ENCODE peak calls at places on chromosomes 2 and 18, in seven cellular contexts. Q, E, U, S, W, V and P are unnamed samples. For H3K36me3, the result is how much of the 10 kb centered on the place peaks cover.

GRCh38 chr18:58541789-58542425 is 87.0 kb downstream of the ALPK2 start:
- DNase-seq in Q (no peak), E (peak), U (no peak), S (no peak), W (peak), V (no peak), P (peak)

GRCh38 chr18:31185551-31185950 is 22.9 kb upstream of the DSC1 start:
- DNase-seq in Q (no peak), E (no peak), U (no peak), S (no peak), W (no peak), V (no peak), P (no peak)

GRCh38 chr2:1664698-1665097 is 79.6 kb downstream of the PXDN start:
- DNase-seq in Q (no peak), E (no peak), U (no peak), S (no peak), W (no peak), V (no peak), P (no peak)

GRCh38 chr2:145845207-145845894 is 1325.4 kb upstream of the ZEB2 start:
- DNase-seq in Q (no peak), E (no peak), U (no peak), S (no peak), W (no peak), V (no peak), P (no peak)

GRCh38 chr18:63317556-63317946 is 2.0 kb downstream of the BCL2 start:
- DNase-seq in Q (no peak), E (no peak), U (no peak), S (no peak), W (no peak), V (no peak), P (no peak)

GRCh38 chr18:49127606-49128190 is 176.9 kb upstream of the SMAD7 start:
- DNase-seq in Q (no peak), E (no peak), U (no peak), S (no peak), W (no peak), V (no peak), P (no peak)

GRCh38 chr2:26018184-26018716 is 15.6 kb upstream of the RAB10 start:
- DNase-seq in Q (peak), E (peak), U (peak), S (peak), W (peak), V (peak), P (no peak)

GRCh38 chr2:55061534-55062344 is 11.5 kb upstream of the RTN4 start:
- DNase-seq in Q (no peak), E (no peak), U (no peak), S (no peak), W (no peak), V (no peak), P (no peak)

GRCh38 chr2:240301256-240301795 is 134.1 kb upstream of the GPC1 start:
- DNase-seq in Q (no peak), E (no peak), U (no peak), S (no peak), W (no peak), V (peak), P (no peak)

GRCh38 chr2:25373269-25373981 is 31.7 kb upstream of the DNMT3A start:
- DNase-seq in Q (no peak), E (no peak), U (no peak), S (no peak), W (peak), V (peak), P (no peak)

GRCh38 chr2:30655660-30656059 is 151.6 kb downstream of the CAPN13 start:
- DNase-seq in Q (no peak), E (no peak), U (no peak), S (no peak), W (no peak), V (no peak), P (no peak)

GRCh38 chr2:236754234-236754924 is 184.8 kb downstream of the ACKR3 start:
- DNase-seq in Q (no peak), E (no peak), U (no peak), S (no peak), W (no peak), V (no peak), P (no peak)

GRCh38 chr2:137467246-137467862 is 496.9 kb upstream of the HNMT start:
- DNase-seq in Q (no peak), E (peak), U (peak), S (no peak), W (peak), V (no peak), P (no peak)

GRCh38 chr2:27977623-27978312 is 87.2 kb downstream of the BABAM2 start:
- DNase-seq in Q (no peak), E (peak), U (no peak), S (no peak), W (peak), V (no peak), P (no peak)

DNA sequence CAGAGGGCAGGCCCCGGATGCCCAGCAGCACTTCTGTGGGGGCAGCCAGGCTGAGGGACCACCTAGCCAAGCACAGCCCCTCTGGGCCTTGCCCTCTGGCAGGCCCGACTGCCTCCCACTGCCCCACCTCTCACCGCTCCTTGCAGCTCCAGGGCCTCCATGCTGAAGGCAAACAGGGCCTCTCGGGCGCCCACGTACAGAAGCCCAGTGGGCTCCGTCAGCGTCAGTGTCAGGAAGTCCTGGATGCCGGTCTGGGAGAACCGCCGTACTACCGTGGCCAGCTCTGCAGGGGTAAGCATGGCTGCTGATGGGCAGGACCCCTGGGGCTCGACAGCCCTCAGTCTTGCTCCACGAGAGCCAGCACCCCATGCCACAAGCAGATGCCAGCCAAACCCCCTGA is 3.7 kb downstream of the SEMA4C start:
- DNase-seq in Q (no peak), E (no peak), U (no peak), S (no peak), W (no peak), V (no peak), P (no peak)
- H3K36me3 ChIP-seq in Q (under half), E (under half), U (half or more), S (half or more), W (half or more), V (under half), P (under half)

DNA sequence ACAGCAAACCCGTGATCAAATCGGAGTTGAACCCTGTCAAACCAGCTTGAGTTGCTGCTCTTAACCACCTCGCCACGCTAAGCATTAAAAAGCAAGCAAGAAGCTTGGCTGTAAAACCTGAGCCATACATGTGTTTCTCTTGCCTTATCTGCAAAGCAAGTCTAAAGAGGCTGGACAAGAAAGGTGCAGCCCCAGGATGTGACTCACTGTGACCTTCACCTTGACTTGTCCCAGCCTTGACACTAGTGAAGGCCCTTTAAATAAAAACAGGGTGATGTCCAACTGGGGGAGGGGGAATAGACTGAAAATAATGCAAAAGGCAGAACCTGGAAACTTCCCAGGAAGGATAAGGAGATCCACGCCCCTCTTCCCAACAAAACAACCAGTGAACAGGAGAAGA is 127.6 kb upstream of the NPAS2 start:
- DNase-seq in Q (no peak), E (no peak), U (no peak), S (no peak), W (no peak), V (no peak), P (no peak)
- H3K36me3 ChIP-seq in Q (under half), E (under half), U (under half), S (under half), W (under half), V (under half), P (under half)

GRCh38 chr2:36484454-36484853 is 113.5 kb downstream of the FEZ2 start:
- DNase-seq in Q (no peak), E (no peak), U (no peak), S (no peak), W (peak), V (no peak), P (no peak)
- H3K36me3 ChIP-seq in Q (under half), E (under half), U (under half), S (under half), W (under half), V (under half), P (under half)

DNA sequence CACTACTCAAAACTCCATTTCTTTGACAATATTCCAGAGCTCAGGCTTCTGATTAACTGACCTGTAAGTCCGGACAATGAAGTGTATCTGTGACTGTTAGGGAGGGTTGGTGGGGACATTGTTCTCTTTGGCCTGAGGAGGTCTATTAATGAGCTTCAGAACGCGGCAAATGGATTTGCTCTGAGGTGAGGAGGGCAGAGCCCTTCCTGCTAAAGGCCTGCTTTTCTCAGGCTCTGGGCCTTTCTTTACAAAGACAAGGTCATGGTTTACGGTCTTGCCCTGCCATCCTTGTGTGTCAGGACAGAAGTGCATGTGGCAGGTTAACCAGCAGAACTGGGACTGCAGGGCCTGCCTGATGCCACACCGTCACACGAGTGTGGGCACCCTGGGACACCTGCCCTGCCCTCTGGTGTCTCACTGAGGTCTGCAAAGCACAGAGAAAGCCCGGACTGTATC is 7.2 kb downstream of the ALKAL2 start:
- DNase-seq in Q (no peak), E (no peak), U (no peak), S (no peak), W (no peak), V (no peak), P (no peak)
- H3K36me3 ChIP-seq in Q (under half), E (half or more), U (half or more), S (under half), W (under half), V (under half), P (under half)

GRCh38 chr2:41377837-41378236 is 670.0 kb upstream of the PKDCC start:
- DNase-seq in Q (no peak), E (no peak), U (no peak), S (no peak), W (no peak), V (no peak), P (no peak)
- H3K36me3 ChIP-seq in Q (under half), E (under half), U (under half), S (under half), W (under half), V (under half), P (under half)